ENCODE peak calls at places on chromosomes 3 and 15, in ten cellular contexts. S is testis, V is uterus, O is pancreas, W is astrocyte of the cerebellum, Y is astrocyte, D is tibial artery, R is fibroblast of mammary gland, H is heart right ventricle, A is breast epithelium. T is an unnamed sample.

GRCh38 chr15:70974004-70974832 is 81.6 kb downstream of the LRRC49 start:
- DNase-seq in S (no peak), V (no peak), O (no peak), W (peak), Y (peak), D (no peak), R (peak), H (no peak), A (no peak), T (peak)

GRCh38 chr15:34650177-34650576 is 66.7 kb upstream of the GOLGA8B start:
- DNase-seq in S (no peak), V (no peak), O (no peak), W (no peak), Y (peak), D (no peak), R (peak), H (no peak), A (no peak), T (peak)

GRCh38 chr3:153785901-153786300 is 335.3 kb upstream of the ARHGEF26 start:
- DNase-seq in S (no peak), V (no peak), O (no peak), W (no peak), Y (no peak), D (no peak), R (no peak), H (no peak), A (no peak), T (no peak)

GRCh38 chr3:45915518-45916231 is 27.6 kb upstream of the CXCR6 start:
- DNase-seq in S (peak), V (no peak), O (no peak), W (peak), Y (peak), D (no peak), R (peak), H (no peak), A (no peak), T (peak)

GRCh38 chr15:85625431-85625830 is 169.3 kb downstream of the KLHL25 start:
- DNase-seq in S (no peak), V (no peak), O (no peak), W (no peak), Y (no peak), D (no peak), R (no peak), H (no peak), A (no peak), T (no peak)

GRCh38 chr3:98556164-98557130 is 24.7 kb downstream of the GPR15 start:
- DNase-seq in S (no peak), V (no peak), O (no peak), W (no peak), Y (peak), D (no peak), R (no peak), H (no peak), A (no peak), T (no peak)

GRCh38 chr3:190862209-190863118 is at the start of gene GMNC:
- DNase-seq in S (peak), V (peak), O (peak), W (no peak), Y (peak), D (peak), R (peak), H (peak), A (peak), T (peak)

GRCh38 chr3:140563206-140563605 is 114.7 kb upstream of the TRIM42 start:
- DNase-seq in S (no peak), V (no peak), O (no peak), W (no peak), Y (no peak), D (no peak), R (no peak), H (no peak), A (no peak), T (no peak)

GRCh38 chr15:89500397-89501270 is 4.3 kb upstream of the RHCG start:
- DNase-seq in S (no peak), V (no peak), O (no peak), W (no peak), Y (no peak), D (no peak), R (no peak), H (no peak), A (no peak), T (no peak)

GRCh38 chr3:193344471-193344870 is 34.1 kb downstream of the ATP13A5 start:
- DNase-seq in S (no peak), V (no peak), O (no peak), W (no peak), Y (no peak), D (no peak), R (no peak), H (no peak), A (no peak), T (no peak)

DNA sequence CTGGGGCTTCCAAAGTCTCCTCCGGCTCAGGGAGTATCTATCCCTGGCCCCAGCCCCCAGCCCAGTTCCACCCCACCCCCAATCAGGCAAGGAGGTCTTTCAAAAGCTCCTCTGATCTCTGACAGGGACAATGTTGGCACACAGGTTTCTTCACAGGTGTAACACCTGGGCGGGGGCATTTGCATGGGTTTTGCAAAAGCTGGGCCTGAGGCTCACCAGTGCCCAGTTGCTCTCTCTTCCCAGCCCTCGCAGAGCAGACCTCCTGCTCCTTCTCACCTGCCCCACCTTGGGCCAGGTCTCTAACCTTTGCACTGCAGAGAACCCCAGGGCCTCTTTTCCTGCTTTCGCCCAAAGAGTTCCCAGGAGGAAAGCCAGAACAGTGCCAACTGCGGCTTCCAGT is 8.6 kb upstream of the CSK start:
- DNase-seq in S (no peak), V (no peak), O (no peak), W (no peak), Y (no peak), D (no peak), R (no peak), H (no peak), A (no peak), T (no peak)
- TF ChIP-seq CTCF in S (no peak), V (no peak), O (no peak), W (no peak), Y (no peak), D (no peak), R (no peak), H (no peak), A (no peak), T (no peak)

DNA sequence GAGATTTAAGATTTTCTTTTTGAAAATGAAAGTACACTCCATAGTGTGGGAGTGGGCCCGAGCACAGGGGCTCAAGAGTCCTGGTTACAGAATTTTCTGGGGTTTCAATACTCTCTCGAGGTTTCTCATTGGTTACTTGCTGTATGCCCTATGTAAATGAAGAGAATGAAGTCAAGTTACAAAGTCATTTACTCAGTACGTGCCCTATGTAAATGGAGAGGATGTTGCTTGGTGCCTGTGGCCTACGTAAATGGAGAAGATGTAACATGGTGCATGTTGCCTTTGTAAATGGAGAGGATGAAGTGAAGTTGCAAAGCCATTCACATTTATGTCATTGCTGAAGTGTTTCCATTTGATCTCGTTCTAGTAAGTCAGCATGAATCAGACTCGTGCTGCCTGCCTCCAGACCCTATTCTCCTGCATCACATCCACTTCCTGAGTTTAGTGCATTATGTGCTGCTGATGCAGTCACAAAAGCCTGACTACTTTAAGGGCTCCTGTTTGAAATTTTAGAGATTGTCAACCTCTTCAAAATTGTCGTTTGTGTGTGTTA is 302.0 kb downstream of the ZBBX start:
- DNase-seq in S (no peak), V (no peak), O (no peak), W (no peak), Y (peak), D (no peak), R (peak), H (no peak), A (no peak), T (no peak)
- H3K4me3 ChIP-seq in S (no peak), V (no peak), O (no peak), W (no peak), Y (no peak), D (no peak), R (no peak), H (no peak), A (no peak), T (no peak)

GRCh38 chr3:155231792-155232191 is 61.7 kb downstream of the STRIT1 start:
- DNase-seq in S (no peak), V (no peak), O (no peak), W (no peak), Y (no peak), D (no peak), R (no peak), H (no peak), A (no peak), T (no peak)
- TF ChIP-seq CTCF in S (no peak), V (no peak), O (no peak), W (no peak), Y (no peak), D (no peak), R (no peak), H (no peak), A (no peak), T (no peak)

DNA sequence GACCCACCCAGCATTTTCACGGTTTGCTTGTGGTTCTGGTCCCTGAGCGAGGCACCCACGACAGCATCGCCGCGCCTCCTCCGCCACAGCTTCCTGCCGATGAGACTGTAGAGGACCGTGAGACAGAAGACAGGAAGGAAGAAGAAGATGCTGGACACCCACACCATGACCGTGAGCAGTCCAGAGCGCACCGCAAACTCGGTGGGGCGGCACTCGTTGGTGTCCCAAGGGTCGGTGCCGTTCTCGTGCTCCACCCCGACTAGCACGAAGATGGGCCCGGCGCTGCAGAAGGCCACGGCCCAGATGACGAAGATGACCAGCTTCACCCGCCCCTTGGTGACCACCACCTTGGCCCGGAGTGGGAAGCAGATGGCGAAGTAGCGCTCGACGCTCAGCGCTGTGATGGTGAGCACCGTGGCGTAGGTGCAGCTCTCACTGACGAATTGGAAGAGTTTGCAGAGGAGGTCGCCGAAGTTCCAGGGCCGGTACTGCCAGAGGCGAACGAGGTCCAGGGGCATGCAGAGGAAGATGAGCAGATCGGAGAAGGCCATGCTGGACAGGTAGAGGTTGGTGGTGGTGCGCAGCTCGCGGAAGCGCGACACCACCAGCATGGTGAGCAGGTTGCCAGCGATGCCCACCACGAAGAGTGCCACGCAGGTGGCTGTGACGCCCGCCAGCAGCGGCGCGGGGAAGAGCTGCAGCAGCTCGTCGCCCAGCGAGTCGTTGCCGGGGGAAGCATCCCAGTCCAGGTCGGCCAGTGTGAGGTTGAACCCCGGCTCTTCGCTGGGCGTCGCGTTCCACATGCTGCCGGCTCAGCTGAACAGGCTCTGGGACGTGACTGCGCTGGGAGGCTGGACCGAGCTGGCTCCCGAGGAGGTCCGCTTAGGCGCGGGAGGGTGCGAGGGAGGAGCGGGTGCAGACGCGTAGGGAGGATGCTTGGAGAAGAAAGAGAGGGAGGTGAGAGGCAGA is at the start of gene GHSR:
- DNase-seq in S (no peak), V (no peak), O (no peak), W (no peak), Y (no peak), D (no peak), R (no peak), H (no peak), A (no peak), T (no peak)
- H3K4me3 ChIP-seq in S (no peak), V (no peak), O (no peak), W (no peak), Y (no peak), D (no peak), R (no peak), H (no peak), A (peak), T (no peak)

GRCh38 chr3:72811551-72811950 is 36.7 kb downstream of the SHQ1 start:
- DNase-seq in S (no peak), V (no peak), O (no peak), W (no peak), Y (no peak), D (no peak), R (no peak), H (no peak), A (no peak), T (no peak)
- TF ChIP-seq CTCF in S (no peak), V (no peak), O (no peak), W (peak), Y (no peak), D (no peak), R (no peak), H (no peak), A (peak), T (no peak)

GRCh38 chr3:185528481-185529009 is 23.8 kb downstream of the LIPH start:
- DNase-seq in S (no peak), V (no peak), O (no peak), W (no peak), Y (no peak), D (no peak), R (no peak), H (no peak), A (no peak), T (no peak)
- H3K4me3 ChIP-seq in S (no peak), V (no peak), O (no peak), W (no peak), Y (no peak), D (no peak), R (no peak), H (no peak), A (no peak), T (no peak)

GRCh38 chr3:48240000-48240710 is 749 bp upstream of the ZNF589 start:
- DNase-seq in S (peak), V (no peak), O (no peak), W (no peak), Y (no peak), D (no peak), R (no peak), H (no peak), A (no peak), T (no peak)

GRCh38 chr3:48238506-48239085 is 2.3 kb upstream of the ZNF589 start:
- DNase-seq in S (no peak), V (no peak), O (no peak), W (no peak), Y (no peak), D (no peak), R (peak), H (no peak), A (no peak), T (no peak)

GRCh38 chr3:48244462-48244861 is 3.6 kb downstream of the ZNF589 start:
- DNase-seq in S (no peak), V (no peak), O (no peak), W (no peak), Y (no peak), D (no peak), R (no peak), H (no peak), A (no peak), T (no peak)

GRCh38 chr3:48243886-48244285 is 3.0 kb downstream of the ZNF589 start:
- DNase-seq in S (no peak), V (no peak), O (no peak), W (no peak), Y (no peak), D (no peak), R (no peak), H (no peak), A (no peak), T (no peak)

GRCh38 chr3:48240711-48241491 is at the start of gene ZNF589:
- DNase-seq in S (peak), V (peak), O (peak), W (peak), Y (peak), D (peak), R (peak), H (peak), A (peak), T (peak)
- TF ChIP-seq CTCF in S (no peak), V (peak), O (no peak), W (peak), Y (peak), D (no peak), R (peak), H (no peak), A (no peak), T (peak)

GRCh38 chr15:40252141-40252437 is 13.2 kb downstream of the PAK6 start:
- DNase-seq in S (no peak), V (no peak), O (no peak), W (no peak), Y (no peak), D (no peak), R (no peak), H (no peak), A (no peak), T (no peak)
- H3K4me3 ChIP-seq in S (peak), V (no peak), O (peak), W (peak), Y (no peak), D (peak), R (no peak), H (peak), A (peak), T (peak)